ENCODE peak calls at places on chromosomes 12 and 14, in seven cellular contexts. J is thoracic aorta, Q is GM12865, O is BJ, F is mammary epithelial cell, I is cardiac fibroblast, P is right lobe of liver. D is an unnamed sample.
A peak's percentile ranks its signal among the peaks of the same experiment; 100 is the strongest.

GRCh38 chr14:83172363-83172762 is 1638.7 kb upstream of the SEL1L start:
- DNase-seq in J (no peak), Q (no peak), O (no peak), F (no peak), I (no peak), P (no peak), D (no peak)

GRCh38 chr14:100488057-100488456 is 99.2 kb downstream of the BEGAIN start:
- DNase-seq in J (no peak), Q (peak; percentile 13), O (no peak), F (no peak), I (no peak), P (no peak), D (peak; percentile 14)

GRCh38 chr12:92356405-92356804 is 210.8 kb upstream of the BTG1 start:
- DNase-seq in J (no peak), Q (peak; percentile 14), O (no peak), F (peak; percentile 35), I (no peak), P (no peak), D (peak; percentile 18)

GRCh38 chr14:101233861-101234587 is 327.3 kb upstream of the DIO3 start:
- DNase-seq in J (no peak), Q (no peak), O (no peak), F (no peak), I (no peak), P (no peak), D (no peak)

GRCh38 chr14:101120636-101121398 is 217.3 kb upstream of the RTL1 start:
- DNase-seq in J (no peak), Q (no peak), O (no peak), F (no peak), I (no peak), P (peak; percentile 74), D (peak; percentile 66)

GRCh38 chr12:6074979-6075585 is 49.4 kb downstream of the VWF start:
- DNase-seq in J (no peak), Q (no peak), O (no peak), F (no peak), I (no peak), P (no peak), D (peak; percentile 81)

GRCh38 chr14:20668969-20669368 is 15.4 kb upstream of the RNASE4 start:
- DNase-seq in J (no peak), Q (peak; percentile 60), O (no peak), F (no peak), I (peak; percentile 21), P (no peak), D (no peak)

GRCh38 chr14:35352274-35353233 is 52.0 kb downstream of the NFKBIA start:
- DNase-seq in J (no peak), Q (no peak), O (no peak), F (no peak), I (no peak), P (peak; percentile 74), D (no peak)

GRCh38 chr12:75747572-75747995 is 236.2 kb upstream of the KRR1 start:
- DNase-seq in J (no peak), Q (no peak), O (no peak), F (peak; percentile 84), I (peak; percentile 84), P (no peak), D (no peak)

GRCh38 chr12:3138896-3139590 is 61.9 kb downstream of the TSPAN9 start:
- DNase-seq in J (no peak), Q (no peak), O (no peak), F (no peak), I (no peak), P (no peak), D (no peak)

GRCh38 chr12:12899530-12900380 is 8.4 kb downstream of the GPRC5A start:
- DNase-seq in J (no peak), Q (peak; percentile 47), O (peak; percentile 76), F (peak; percentile 79), I (peak; percentile 98), P (no peak), D (peak; percentile 77)

GRCh38 chr14:71206766-71207371 is 299.6 kb downstream of the PCNX1 start:
- DNase-seq in J (peak; percentile 53), Q (no peak), O (peak; percentile 66), F (peak; percentile 88), I (peak; percentile 87), P (no peak), D (no peak)

GRCh38 chr14:73269729-73270651 is 32.7 kb downstream of the PAPLN start:
- DNase-seq in J (no peak), Q (peak; percentile 80), O (no peak), F (no peak), I (peak; percentile 51), P (no peak), D (peak; percentile 35)

GRCh38 chr14:51479584-51480305 is 172.0 kb upstream of the FRMD6 start:
- DNase-seq in J (no peak), Q (no peak), O (no peak), F (no peak), I (peak; percentile 62), P (no peak), D (no peak)

GRCh38 chr12:22626429-22626828 is 1.5 kb downstream of the ETNK1 start:
- DNase-seq in J (no peak), Q (peak; percentile 60), O (no peak), F (peak; percentile 48), I (peak; percentile 58), P (no peak), D (peak; percentile 58)

GRCh38 chr12:21234395-21234794 is 100.3 kb downstream of the SLCO1A2 start:
- DNase-seq in J (no peak), Q (no peak), O (no peak), F (no peak), I (no peak), P (no peak), D (no peak)

GRCh38 chr14:92439551-92440344 is 73.8 kb upstream of the RIN3 start:
- DNase-seq in J (no peak), Q (peak; percentile 54), O (no peak), F (no peak), I (no peak), P (no peak), D (peak; percentile 60)

GRCh38 chr14:61568572-61569011 is 126.7 kb upstream of the HIF1A start:
- DNase-seq in J (no peak), Q (peak; percentile 80), O (no peak), F (no peak), I (no peak), P (peak; percentile 80), D (peak; percentile 72)

GRCh38 chr12:25368542-25368941 is 117.8 kb upstream of the KRAS start:
- DNase-seq in J (no peak), Q (no peak), O (no peak), F (no peak), I (no peak), P (no peak), D (no peak)

GRCh38 chr12:116878567-116879508 is 2.4 kb downstream of the HRK start:
- DNase-seq in J (no peak), Q (no peak), O (no peak), F (peak; percentile 45), I (peak; percentile 44), P (no peak), D (peak; percentile 12)

GRCh38 chr12:115325858-115326257 is 641.9 kb upstream of the TBX3 start:
- DNase-seq in J (no peak), Q (no peak), O (no peak), F (no peak), I (no peak), P (peak; percentile 59), D (no peak)

GRCh38 chr12:56046027-56046780 is 4.5 kb downstream of the RPS26 start:
- DNase-seq in J (no peak), Q (peak; percentile 32), O (no peak), F (peak; percentile 1), I (no peak), P (no peak), D (no peak)

GRCh38 chr12:10068634-10069033 is 30.2 kb downstream of the CLEC1A start:
- DNase-seq in J (no peak), Q (no peak), O (no peak), F (no peak), I (no peak), P (no peak), D (no peak)

GRCh38 chr12:14417717-14418116 is 52.2 kb downstream of the ATF7IP start:
- DNase-seq in J (no peak), Q (peak; percentile 40), O (peak; percentile 25), F (peak; percentile 74), I (peak; percentile 94), P (no peak), D (peak; percentile 90)

DNA sequence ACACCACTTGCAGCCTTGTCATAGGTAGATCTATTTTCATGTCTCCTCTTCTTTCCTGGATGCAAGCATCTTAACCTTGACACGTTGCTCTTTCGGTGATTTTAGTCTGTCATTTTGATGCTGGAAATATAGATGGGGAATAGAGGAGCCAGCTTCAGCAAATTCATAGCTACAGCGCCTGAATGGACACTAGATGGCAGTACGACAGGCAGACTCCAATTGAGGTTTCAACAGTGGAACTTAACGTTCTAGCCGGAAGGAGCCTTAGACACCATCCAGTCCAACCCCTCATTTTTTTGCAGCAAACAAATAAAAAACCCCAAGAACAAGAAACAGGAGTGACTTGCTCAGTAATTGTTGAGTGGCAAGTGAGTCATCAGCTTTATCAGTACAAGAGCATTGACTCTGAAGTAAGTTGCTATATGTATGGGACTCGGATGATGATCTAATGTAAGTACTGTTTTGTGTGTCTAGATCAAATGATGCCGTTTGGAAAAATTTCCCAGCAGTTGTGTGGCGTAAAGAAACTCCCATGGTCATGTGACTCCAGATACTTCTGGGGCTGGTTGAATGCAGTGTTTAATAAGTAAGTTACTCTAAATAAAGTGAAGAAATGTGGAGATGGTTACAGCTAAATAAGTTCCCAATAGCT is 9.0 kb downstream of the DMAC2L start:
- DNase-seq in J (no peak), Q (peak; percentile 92), O (peak; percentile 65), F (peak; percentile 99), I (peak; percentile 98), P (no peak), D (peak; percentile 78)
- TF ChIP-seq CTCF in J (peak; percentile 87), Q (peak; percentile 89), O (peak; percentile 88), F (peak; percentile 87), I (peak; percentile 87), P (peak; percentile 89), D (peak; percentile 75)

DNA sequence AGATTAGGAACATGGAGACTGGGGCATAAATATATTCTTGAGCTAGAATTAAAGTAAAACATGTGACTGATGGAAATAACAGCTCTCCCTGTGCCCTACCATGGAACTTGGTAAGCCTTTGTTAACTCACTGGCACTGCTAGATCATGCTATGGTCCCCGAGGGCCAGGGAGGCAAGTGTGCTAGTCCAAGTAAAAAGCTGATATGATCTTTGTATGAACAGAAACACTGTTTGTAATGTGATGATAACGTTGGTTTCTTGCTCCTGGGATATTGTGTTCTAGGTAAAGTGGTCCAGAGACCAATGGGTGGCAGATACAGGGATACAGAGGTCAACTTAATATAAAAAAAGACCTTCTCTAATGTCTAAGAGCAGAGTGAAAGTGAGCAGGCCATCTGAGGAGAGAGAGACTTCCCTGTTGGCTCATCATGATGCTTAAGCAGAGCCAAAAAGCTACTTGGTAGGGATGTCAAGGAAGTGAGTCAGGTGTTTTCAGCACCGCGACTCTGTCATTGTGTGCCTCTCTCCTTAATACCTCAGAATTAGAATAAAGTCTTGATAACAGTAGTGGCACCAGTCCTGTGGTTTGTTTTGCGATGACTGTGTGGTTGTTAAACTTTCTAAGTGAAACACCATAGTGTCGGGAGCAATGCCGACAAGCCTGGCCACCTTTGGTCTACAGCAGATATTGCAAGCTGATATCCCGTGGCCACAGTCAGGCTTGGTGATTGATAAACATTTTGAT is 27.7 kb downstream of the BICD1 start:
- DNase-seq in J (no peak), Q (peak; percentile 91), O (no peak), F (peak; percentile 52), I (peak; percentile 78), P (no peak), D (peak; percentile 89)
- TF ChIP-seq CTCF in J (no peak), Q (peak; percentile 26), O (no peak), F (no peak), I (peak; percentile 9), P (no peak), D (peak; percentile 46)

GRCh38 chr12:51246254-51246853 is 7.7 kb downstream of the DAZAP2 start:
- DNase-seq in J (no peak), Q (peak; percentile 48), O (no peak), F (no peak), I (peak; percentile 61), P (no peak), D (peak; percentile 60)
- TF ChIP-seq CTCF in J (no peak), Q (no peak), O (peak; percentile 8), F (no peak), I (no peak), P (no peak), D (no peak)

GRCh38 chr12:78155546-78155945 is 324.9 kb downstream of the NAV3 start:
- DNase-seq in J (no peak), Q (no peak), O (no peak), F (peak; percentile 64), I (no peak), P (no peak), D (no peak)
- TF ChIP-seq CTCF in J (no peak), Q (no peak), O (no peak), F (no peak), I (no peak), P (no peak), D (no peak)